ENCODE peak calls at places on chromosome 17, in five cellular contexts. B is BE2C, X is GM13976, I is DMS153, A is NCI-H748 treated with DMSO at 0.1 percent for 48 hours. W is an unnamed sample.

GRCh38 chr17:16298140-16298662 is 55.1 kb downstream of the CENPV start:
- DNase-seq in B (no peak), X (peak), I (no peak), A (no peak), W (no peak)

GRCh38 chr17:38746893-38747384 is 1.2 kb downstream of the PCGF2 start:
- DNase-seq in B (no peak), X (no peak), I (no peak), A (no peak), W (no peak)

GRCh38 chr17:68509151-68510057 is 2.8 kb upstream of the PRKAR1A start:
- DNase-seq in B (no peak), X (no peak), I (peak), A (no peak), W (no peak)

GRCh38 chr17:29243792-29244191 is 2.9 kb upstream of the CRYBA1 start:
- DNase-seq in B (peak), X (peak), I (no peak), A (no peak), W (no peak)

GRCh38 chr17:43312011-43312410 is 78.2 kb upstream of the RNU2-1 start:
- DNase-seq in B (no peak), X (no peak), I (no peak), A (no peak), W (no peak)

GRCh38 chr17:7560172-7561027 is 1.3 kb upstream of the SENP3 start:
- DNase-seq in B (no peak), X (no peak), I (peak), A (no peak), W (peak)

GRCh38 chr17:29581583-29582253 is 7.7 kb downstream of the GIT1 start:
- DNase-seq in B (no peak), X (no peak), I (no peak), A (peak), W (peak)

GRCh38 chr17:17151541-17151940 is 54.6 kb downstream of the PLD6 start:
- DNase-seq in B (no peak), X (no peak), I (no peak), A (no peak), W (no peak)

GRCh38 chr17:1726626-1727257 is 2.2 kb downstream of the WDR81 start:
- DNase-seq in B (no peak), X (no peak), I (no peak), A (no peak), W (peak)

W was measured in kidney.